ENCODE peak calls at places on chromosome 14, in five cellular contexts. M is left ventricle myocardium inferior, F is AG04450, S is coronary artery, Y is MM.1S. B is an unnamed sample.

GRCh38 chr14:60594077-60594476 is 55.2 kb downstream of the SIX1 start:
- DNase-seq in M (no peak), F (no peak), S (no peak), Y (no peak), B (no peak)

GRCh38 chr14:53663709-53664108 is 292.9 kb downstream of the BMP4 start:
- DNase-seq in M (peak), F (no peak), S (no peak), Y (no peak), B (no peak)

GRCh38 chr14:63752449-63753169 is 24.7 kb upstream of the SGPP1 start:
- DNase-seq in M (no peak), F (peak), S (no peak), Y (no peak), B (no peak)

GRCh38 chr14:72604133-72604532 is 289.8 kb downstream of the DPF3 start:
- DNase-seq in M (no peak), F (no peak), S (no peak), Y (no peak), B (no peak)

GRCh38 chr14:37591311-37591940 is 3.6 kb downstream of the FOXA1 start:
- DNase-seq in M (no peak), F (no peak), S (no peak), Y (no peak), B (no peak)

GRCh38 chr14:68247281-68247680 is 427.7 kb downstream of the RAD51B start:
- DNase-seq in M (no peak), F (no peak), S (no peak), Y (no peak), B (no peak)

GRCh38 chr14:44935155-44935554 is 26.6 kb downstream of the KLHL28 start:
- DNase-seq in M (no peak), F (no peak), S (no peak), Y (no peak), B (no peak)

GRCh38 chr14:33475623-33476022 is 475.3 kb downstream of the EGLN3 start:
- DNase-seq in M (no peak), F (no peak), S (no peak), Y (no peak), B (peak)

GRCh38 chr14:105940534-105941225 is 414.3 kb downstream of the TMEM121 start:
- DNase-seq in M (no peak), F (no peak), S (peak), Y (no peak), B (no peak)

GRCh38 chr14:67487937-67488893 is at the start of gene TMEM229B:
- DNase-seq in M (no peak), F (no peak), S (no peak), Y (peak), B (no peak)

GRCh38 chr14:24712909-24713308 is 78.9 kb upstream of the GZMB start:
- DNase-seq in M (no peak), F (no peak), S (no peak), Y (no peak), B (no peak)

GRCh38 chr14:26872930-26873470 is 275.2 kb upstream of the NOVA1 start:
- DNase-seq in M (no peak), F (no peak), S (no peak), Y (no peak), B (peak)

GRCh38 chr14:99971929-99972747 is 93.1 kb upstream of the EVL start:
- DNase-seq in M (no peak), F (no peak), S (no peak), Y (no peak), B (peak)

GRCh38 chr14:51400142-51400541 is 160.1 kb downstream of the TMX1 start:
- DNase-seq in M (no peak), F (no peak), S (no peak), Y (no peak), B (no peak)

GRCh38 chr14:104388631-104389325 is 190.8 kb upstream of the C14orf180 start:
- DNase-seq in M (no peak), F (no peak), S (peak), Y (no peak), B (no peak)

GRCh38 chr14:22986508-22987054 is 4.2 kb upstream of the AJUBA start:
- DNase-seq in M (peak), F (peak), S (peak), Y (peak), B (peak)

GRCh38 chr14:68405959-68406358 is 386.9 kb downstream of the ZFP36L1 start:
- DNase-seq in M (no peak), F (no peak), S (no peak), Y (no peak), B (no peak)

GRCh38 chr14:51576899-51577298 is 74.8 kb upstream of the FRMD6 start:
- DNase-seq in M (no peak), F (no peak), S (no peak), Y (no peak), B (no peak)

GRCh38 chr14:74522740-74523139 is 29.2 kb downstream of the ISCA2 start:
- DNase-seq in M (no peak), F (no peak), S (no peak), Y (no peak), B (no peak)

GRCh38 chr14:64465208-64465821 is at the start of gene AKAP5:
- DNase-seq in M (peak), F (no peak), S (peak), Y (peak), B (peak)

GRCh38 chr14:100885196-100886030 is 18.1 kb downstream of the RTL1 start:
- DNase-seq in M (peak), F (no peak), S (no peak), Y (no peak), B (no peak)

GRCh38 chr14:56273151-56273550 is 154.9 kb downstream of the PELI2 start:
- DNase-seq in M (no peak), F (no peak), S (no peak), Y (no peak), B (no peak)

GRCh38 chr14:50944647-50945413 is 547 bp upstream of the PYGL start:
- DNase-seq in M (peak), F (no peak), S (peak), Y (no peak), B (peak)

GRCh38 chr14:68172216-68172615 is 352.6 kb downstream of the RAD51B start:
- DNase-seq in M (no peak), F (no peak), S (no peak), Y (no peak), B (no peak)

GRCh38 chr14:24848427-24848826 is 201.5 kb downstream of the STXBP6 start:
- DNase-seq in M (no peak), F (no peak), S (no peak), Y (no peak), B (no peak)

GRCh38 chr14:72495668-72496067 is 398.2 kb downstream of the DPF3 start:
- DNase-seq in M (no peak), F (no peak), S (no peak), Y (no peak), B (no peak)

GRCh38 chr14:103209054-103209453 is 85.8 kb downstream of the TNFAIP2 start:
- DNase-seq in M (no peak), F (no peak), S (no peak), Y (no peak), B (no peak)
- H3K27ac ChIP-seq in M (peak), F (no peak), S (no peak), Y (no peak), B (no peak)

GRCh38 chr14:98725676-98726075 is 546.3 kb downstream of the BCL11B start:
- DNase-seq in M (no peak), F (no peak), S (no peak), Y (no peak), B (no peak)

GRCh38 chr14:98726585-98727405 is 545.2 kb downstream of the BCL11B start:
- DNase-seq in M (no peak), F (no peak), S (no peak), Y (no peak), B (no peak)

GRCh38 chr14:98724734-98725133 is 547.3 kb downstream of the BCL11B start:
- DNase-seq in M (no peak), F (no peak), S (no peak), Y (no peak), B (no peak)

GRCh38 chr14:98728024-98728423 is 544.0 kb downstream of the BCL11B start:
- DNase-seq in M (no peak), F (no peak), S (no peak), Y (no peak), B (no peak)

DNA sequence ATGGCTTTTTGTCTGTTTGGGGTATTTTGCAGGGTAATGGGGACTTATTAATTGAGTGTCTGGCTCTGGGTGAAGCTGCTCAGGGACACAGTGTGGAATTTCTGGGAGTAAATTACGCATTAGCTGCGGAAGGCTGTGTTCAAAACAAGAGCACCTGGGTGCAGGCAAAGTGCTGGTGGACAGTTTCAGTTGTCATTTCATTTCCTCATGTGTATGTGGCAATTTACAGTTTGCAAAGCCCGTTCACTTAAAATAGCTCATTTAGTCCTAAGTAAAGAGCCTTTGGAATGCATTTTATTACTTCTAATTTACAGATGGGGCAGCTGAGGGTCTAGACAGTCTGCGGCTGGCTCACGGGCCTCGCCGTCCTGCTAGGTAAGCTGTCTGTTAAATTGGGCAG is 546.8 kb downstream of the BCL11B start:
- DNase-seq in M (no peak), F (no peak), S (no peak), Y (peak), B (no peak)
- TF ChIP-seq CTCF in M (no peak), F (no peak), S (no peak), Y (no peak), B (no peak)

DNA sequence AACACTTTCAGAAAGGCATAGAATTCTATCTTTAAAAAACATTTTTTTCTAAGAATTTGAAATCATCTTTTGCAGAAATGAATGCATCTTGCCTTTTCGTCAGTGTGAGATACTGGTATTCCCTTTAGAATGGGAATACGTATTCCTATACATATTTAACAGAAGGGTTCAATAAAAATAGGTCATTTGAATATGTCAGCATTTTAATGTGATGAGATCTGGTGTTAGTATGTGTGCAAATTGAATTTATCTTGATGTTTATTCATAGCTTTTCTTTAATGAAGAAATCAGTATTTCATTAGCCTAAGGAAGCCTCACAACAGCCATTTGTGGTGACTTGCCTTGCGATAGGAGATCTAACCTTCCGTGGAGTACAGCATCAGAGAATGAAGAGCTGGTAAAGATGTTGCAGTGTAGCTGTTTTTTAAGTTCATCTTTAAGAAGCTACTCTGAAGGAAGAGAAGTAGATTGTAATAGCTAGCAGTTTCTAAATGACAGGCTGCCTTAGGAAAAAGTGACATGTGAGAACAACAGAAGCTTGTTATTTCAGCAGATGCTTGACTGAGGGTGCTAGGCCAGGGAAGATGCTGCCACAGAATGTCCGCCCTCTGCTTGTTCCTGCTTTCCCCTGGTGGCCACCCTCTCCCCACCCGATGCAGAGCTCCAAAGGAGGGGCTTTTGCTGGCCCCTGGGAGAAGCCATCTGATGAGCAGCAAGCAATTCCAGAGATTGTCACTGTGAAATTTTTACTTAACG is 44.4 kb downstream of the WDR20 start:
- DNase-seq in M (no peak), F (no peak), S (no peak), Y (no peak), B (no peak)
- H3K4me3 ChIP-seq in M (no peak), F (no peak), S (no peak), Y (no peak), B (no peak)

GRCh38 chr14:88323086-88323519 is at the start of gene KCNK10:
- DNase-seq in M (no peak), F (no peak), S (no peak), Y (no peak), B (no peak)
- H3K27ac ChIP-seq in M (no peak), F (no peak), S (no peak), Y (no peak), B (no peak)

GRCh38 chr14:94307410-94307992 is 14.4 kb upstream of the SERPINA10 start:
- DNase-seq in M (no peak), F (no peak), S (no peak), Y (no peak), B (no peak)
- TF ChIP-seq CTCF in M (no peak), F (peak), S (no peak), Y (peak), B (peak)

DNA sequence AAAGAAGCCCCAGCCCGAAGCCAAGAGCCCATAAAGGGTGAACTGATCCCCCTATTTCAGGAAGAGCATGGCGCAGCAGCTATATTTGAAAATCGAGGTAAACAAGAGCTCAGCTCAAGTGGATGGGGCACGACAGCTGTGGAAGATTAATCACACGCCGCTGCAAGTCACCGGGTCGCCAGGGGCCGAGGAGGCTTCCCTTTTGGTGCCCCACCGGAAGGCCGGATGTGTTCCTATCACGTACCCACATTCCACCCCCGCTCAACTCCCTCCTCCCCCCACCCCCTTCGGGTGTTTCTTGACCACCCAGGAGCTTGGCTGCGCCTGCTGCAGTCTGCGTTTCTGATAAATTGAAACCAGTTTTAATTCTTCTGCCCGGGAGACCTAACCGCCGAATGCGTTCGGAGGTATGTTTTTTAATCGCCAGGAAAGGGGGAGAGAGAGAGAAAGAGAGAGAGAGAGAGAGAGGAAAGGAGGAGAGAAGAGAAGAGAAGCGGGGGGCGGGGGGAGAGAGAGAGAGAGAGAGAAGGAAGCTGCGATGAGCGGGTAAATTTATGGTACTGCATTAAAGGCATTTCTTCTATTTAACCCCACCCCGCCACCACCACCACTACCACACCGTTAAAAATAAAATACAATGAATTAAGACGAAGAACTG is 1.8 kb downstream of the SLC8A3 start:
- DNase-seq in M (no peak), F (no peak), S (no peak), Y (no peak), B (peak)
- H3K4me3 ChIP-seq in M (peak), F (peak), S (peak), Y (no peak), B (peak)

GRCh38 chr14:58876613-58877012 is 238.9 kb downstream of the DACT1 start:
- DNase-seq in M (no peak), F (no peak), S (no peak), Y (no peak), B (no peak)
- H3K27ac ChIP-seq in M (no peak), F (no peak), S (no peak), Y (no peak), B (no peak)

DNA sequence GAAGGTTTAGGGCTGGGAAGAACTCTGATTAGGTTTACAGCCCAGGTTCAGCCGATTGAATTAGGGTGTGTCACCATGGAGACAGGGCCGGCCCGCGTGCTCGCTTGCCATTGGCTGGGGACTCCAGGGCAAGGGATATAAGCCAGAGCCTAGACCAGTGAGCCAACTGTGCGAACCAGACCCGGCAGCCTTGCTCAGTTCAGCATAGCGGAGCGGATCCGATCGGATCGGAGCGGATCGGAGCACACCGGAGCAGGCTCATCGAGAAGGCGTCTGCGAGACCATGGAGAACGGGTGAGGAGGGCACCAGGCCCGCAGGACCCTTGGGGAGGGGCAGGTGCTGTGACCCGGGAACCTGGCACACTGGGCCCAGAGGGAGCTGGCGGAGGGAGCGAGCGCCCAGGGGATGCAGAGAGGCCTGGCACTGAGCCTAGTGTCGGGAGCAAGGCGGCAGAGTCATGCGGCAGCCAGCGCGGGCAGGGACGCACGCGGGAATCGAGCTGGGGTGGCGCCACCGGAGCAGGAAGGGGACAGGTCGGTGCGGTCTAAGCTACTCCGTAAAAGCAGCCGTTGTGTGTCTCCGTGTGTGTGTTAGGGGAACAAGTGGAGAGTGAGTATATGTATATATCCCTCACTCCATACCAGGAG is at the start of gene PNP:
- DNase-seq in M (peak), F (peak), S (peak), Y (peak), B (peak)
- TF ChIP-seq CTCF in M (no peak), F (no peak), S (no peak), Y (no peak), B (no peak)

GRCh38 chr14:102510616-102511520 is 1.3 kb upstream of the ANKRD9 start:
- DNase-seq in M (peak), F (no peak), S (no peak), Y (no peak), B (peak)
- H3K4me3 ChIP-seq in M (peak), F (no peak), S (peak), Y (peak), B (peak)